ENCODE peak calls at places on chromosomes 16 and 17, in eight cellular contexts. One of them, this sample, is unnamed.
A peak's percentile ranks its signal among the peaks of the same experiment; 100 is the strongest.

GRCh38 chr16:12173121-12173520 is 196.6 kb downstream of the SNX29 start:
- DNase-seq in Peyer's patch: no peak
- DNase-seq in AG04450: no peak
- DNase-seq in A673: no peak
- DNase-seq in SJSA1: no peak
- DNase-seq in psoas muscle: no peak
- DNase-seq in CD4-positive, alpha-beta T cell: no peak
- DNase-seq in CD8-positive, alpha-beta T cell: no peak
- DNase-seq in this sample: no peak

GRCh38 chr17:50693041-50693682 is 14.6 kb downstream of the ANKRD40 start:
- DNase-seq in Peyer's patch: no peak
- DNase-seq in AG04450: no peak
- DNase-seq in A673: no peak
- DNase-seq in SJSA1: no peak
- DNase-seq in psoas muscle: no peak
- DNase-seq in CD4-positive, alpha-beta T cell: no peak
- DNase-seq in CD8-positive, alpha-beta T cell: no peak
- DNase-seq in this sample: no peak

GRCh38 chr17:19578545-19578944 is 44.9 kb downstream of the SLC47A1 start:
- DNase-seq in Peyer's patch: no peak
- DNase-seq in AG04450: no peak
- DNase-seq in A673: peak; percentile 54
- DNase-seq in SJSA1: no peak
- DNase-seq in psoas muscle: no peak
- DNase-seq in CD4-positive, alpha-beta T cell: no peak
- DNase-seq in CD8-positive, alpha-beta T cell: no peak
- DNase-seq in this sample: no peak

GRCh38 chr17:45783593-45784292 is 377 bp upstream of the CRHR1 start:
- DNase-seq in Peyer's patch: no peak
- DNase-seq in AG04450: no peak
- DNase-seq in A673: peak; percentile 33
- DNase-seq in SJSA1: no peak
- DNase-seq in psoas muscle: peak; percentile 41
- DNase-seq in CD4-positive, alpha-beta T cell: no peak
- DNase-seq in CD8-positive, alpha-beta T cell: no peak
- DNase-seq in this sample: no peak

GRCh38 chr17:35725058-35725457 is 6.4 kb upstream of the RASL10B start:
- DNase-seq in Peyer's patch: no peak
- DNase-seq in AG04450: no peak
- DNase-seq in A673: no peak
- DNase-seq in SJSA1: no peak
- DNase-seq in psoas muscle: no peak
- DNase-seq in CD4-positive, alpha-beta T cell: no peak
- DNase-seq in CD8-positive, alpha-beta T cell: no peak
- DNase-seq in this sample: no peak

GRCh38 chr17:73814070-73814469 is 169.8 kb upstream of the SDK2 start:
- DNase-seq in Peyer's patch: no peak
- DNase-seq in AG04450: no peak
- DNase-seq in A673: no peak
- DNase-seq in SJSA1: no peak
- DNase-seq in psoas muscle: no peak
- DNase-seq in CD4-positive, alpha-beta T cell: no peak
- DNase-seq in CD8-positive, alpha-beta T cell: no peak
- DNase-seq in this sample: no peak

GRCh38 chr16:50844840-50845239 is 103.0 kb downstream of the CYLD start:
- DNase-seq in Peyer's patch: no peak
- DNase-seq in AG04450: no peak
- DNase-seq in A673: no peak
- DNase-seq in SJSA1: no peak
- DNase-seq in psoas muscle: no peak
- DNase-seq in CD4-positive, alpha-beta T cell: no peak
- DNase-seq in CD8-positive, alpha-beta T cell: no peak
- DNase-seq in this sample: no peak

GRCh38 chr17:6670999-6671398 is 19.4 kb downstream of the C17orf100 start:
- DNase-seq in Peyer's patch: no peak
- DNase-seq in AG04450: no peak
- DNase-seq in A673: no peak
- DNase-seq in SJSA1: no peak
- DNase-seq in psoas muscle: no peak
- DNase-seq in CD4-positive, alpha-beta T cell: no peak
- DNase-seq in CD8-positive, alpha-beta T cell: no peak
- DNase-seq in this sample: no peak

GRCh38 chr17:71412803-71413202 is 708.0 kb upstream of the SOX9 start:
- DNase-seq in Peyer's patch: no peak
- DNase-seq in AG04450: peak; percentile 94
- DNase-seq in A673: no peak
- DNase-seq in SJSA1: peak; percentile 77
- DNase-seq in psoas muscle: no peak
- DNase-seq in CD4-positive, alpha-beta T cell: no peak
- DNase-seq in CD8-positive, alpha-beta T cell: no peak
- DNase-seq in this sample: no peak

GRCh38 chr17:58965221-58965620 is 141.5 kb downstream of the TRIM37 start:
- DNase-seq in Peyer's patch: no peak
- DNase-seq in AG04450: no peak
- DNase-seq in A673: no peak
- DNase-seq in SJSA1: no peak
- DNase-seq in psoas muscle: no peak
- DNase-seq in CD4-positive, alpha-beta T cell: no peak
- DNase-seq in CD8-positive, alpha-beta T cell: no peak
- DNase-seq in this sample: no peak

GRCh38 chr16:12009462-12009861 is 32.9 kb downstream of the SNX29 start:
- DNase-seq in Peyer's patch: no peak
- DNase-seq in AG04450: no peak
- DNase-seq in A673: no peak
- DNase-seq in SJSA1: no peak
- DNase-seq in psoas muscle: no peak
- DNase-seq in CD4-positive, alpha-beta T cell: peak; percentile 2
- DNase-seq in CD8-positive, alpha-beta T cell: peak; percentile 8
- DNase-seq in this sample: no peak

GRCh38 chr17:15955793-15956541 is 11.0 kb downstream of the ADORA2B start:
- DNase-seq in Peyer's patch: no peak
- DNase-seq in AG04450: no peak
- DNase-seq in A673: no peak
- DNase-seq in SJSA1: no peak
- DNase-seq in psoas muscle: no peak
- DNase-seq in CD4-positive, alpha-beta T cell: no peak
- DNase-seq in CD8-positive, alpha-beta T cell: no peak
- DNase-seq in this sample: no peak

GRCh38 chr16:80971814-80972213 is 34.9 kb downstream of the CMC2 start:
- DNase-seq in Peyer's patch: no peak
- DNase-seq in AG04450: no peak
- DNase-seq in A673: no peak
- DNase-seq in SJSA1: no peak
- DNase-seq in psoas muscle: no peak
- DNase-seq in CD4-positive, alpha-beta T cell: no peak
- DNase-seq in CD8-positive, alpha-beta T cell: no peak
- DNase-seq in this sample: no peak

GRCh38 chr17:47935961-47936360 is 5.4 kb upstream of the PNPO start:
- DNase-seq in Peyer's patch: no peak
- DNase-seq in AG04450: peak; percentile 18
- DNase-seq in A673: peak; percentile 60
- DNase-seq in SJSA1: peak; percentile 81
- DNase-seq in psoas muscle: no peak
- DNase-seq in CD4-positive, alpha-beta T cell: no peak
- DNase-seq in CD8-positive, alpha-beta T cell: no peak
- DNase-seq in this sample: no peak

GRCh38 chr17:60371818-60372510 is 20.0 kb downstream of the USP32 start:
- DNase-seq in Peyer's patch: no peak
- DNase-seq in AG04450: no peak
- DNase-seq in A673: no peak
- DNase-seq in SJSA1: no peak
- DNase-seq in psoas muscle: no peak
- DNase-seq in CD4-positive, alpha-beta T cell: no peak
- DNase-seq in CD8-positive, alpha-beta T cell: no peak
- DNase-seq in this sample: no peak
- H3K27ac ChIP-seq in Peyer's patch: no peak overlapping the region
- H3K27ac ChIP-seq in AG04450: no peak overlapping the region
- H3K27ac ChIP-seq in A673: no peak overlapping the region
- H3K27ac ChIP-seq in SJSA1: no peak overlapping the region
- H3K27ac ChIP-seq in psoas muscle: no peak overlapping the region
- H3K27ac ChIP-seq in CD4-positive, alpha-beta T cell: no peak overlapping the region
- H3K27ac ChIP-seq in CD8-positive, alpha-beta T cell: no peak overlapping the region
- H3K27ac ChIP-seq in this sample: no peak overlapping the region

GRCh38 chr17:39706383-39706782 is 6.5 kb downstream of the ERBB2 start:
- DNase-seq in Peyer's patch: no peak
- DNase-seq in AG04450: no peak
- DNase-seq in A673: no peak
- DNase-seq in SJSA1: no peak
- DNase-seq in psoas muscle: no peak
- DNase-seq in CD4-positive, alpha-beta T cell: no peak
- DNase-seq in CD8-positive, alpha-beta T cell: no peak
- DNase-seq in this sample: no peak

GRCh38 chr17:39709319-39709997 is 9.6 kb downstream of the ERBB2 start:
- DNase-seq in Peyer's patch: no peak
- DNase-seq in AG04450: no peak
- DNase-seq in A673: no peak
- DNase-seq in SJSA1: no peak
- DNase-seq in psoas muscle: no peak
- DNase-seq in CD4-positive, alpha-beta T cell: no peak
- DNase-seq in CD8-positive, alpha-beta T cell: no peak
- DNase-seq in this sample: no peak

GRCh38 chr17:39711851-39712250 is 12.0 kb downstream of the ERBB2 start:
- DNase-seq in Peyer's patch: no peak
- DNase-seq in AG04450: no peak
- DNase-seq in A673: no peak
- DNase-seq in SJSA1: no peak
- DNase-seq in psoas muscle: no peak
- DNase-seq in CD4-positive, alpha-beta T cell: no peak
- DNase-seq in CD8-positive, alpha-beta T cell: no peak
- DNase-seq in this sample: no peak

GRCh38 chr17:39706921-39707337 is 7.1 kb downstream of the ERBB2 start:
- DNase-seq in Peyer's patch: no peak
- DNase-seq in AG04450: no peak
- DNase-seq in A673: no peak
- DNase-seq in SJSA1: no peak
- DNase-seq in psoas muscle: no peak
- DNase-seq in CD4-positive, alpha-beta T cell: no peak
- DNase-seq in CD8-positive, alpha-beta T cell: no peak
- DNase-seq in this sample: no peak

DNA sequence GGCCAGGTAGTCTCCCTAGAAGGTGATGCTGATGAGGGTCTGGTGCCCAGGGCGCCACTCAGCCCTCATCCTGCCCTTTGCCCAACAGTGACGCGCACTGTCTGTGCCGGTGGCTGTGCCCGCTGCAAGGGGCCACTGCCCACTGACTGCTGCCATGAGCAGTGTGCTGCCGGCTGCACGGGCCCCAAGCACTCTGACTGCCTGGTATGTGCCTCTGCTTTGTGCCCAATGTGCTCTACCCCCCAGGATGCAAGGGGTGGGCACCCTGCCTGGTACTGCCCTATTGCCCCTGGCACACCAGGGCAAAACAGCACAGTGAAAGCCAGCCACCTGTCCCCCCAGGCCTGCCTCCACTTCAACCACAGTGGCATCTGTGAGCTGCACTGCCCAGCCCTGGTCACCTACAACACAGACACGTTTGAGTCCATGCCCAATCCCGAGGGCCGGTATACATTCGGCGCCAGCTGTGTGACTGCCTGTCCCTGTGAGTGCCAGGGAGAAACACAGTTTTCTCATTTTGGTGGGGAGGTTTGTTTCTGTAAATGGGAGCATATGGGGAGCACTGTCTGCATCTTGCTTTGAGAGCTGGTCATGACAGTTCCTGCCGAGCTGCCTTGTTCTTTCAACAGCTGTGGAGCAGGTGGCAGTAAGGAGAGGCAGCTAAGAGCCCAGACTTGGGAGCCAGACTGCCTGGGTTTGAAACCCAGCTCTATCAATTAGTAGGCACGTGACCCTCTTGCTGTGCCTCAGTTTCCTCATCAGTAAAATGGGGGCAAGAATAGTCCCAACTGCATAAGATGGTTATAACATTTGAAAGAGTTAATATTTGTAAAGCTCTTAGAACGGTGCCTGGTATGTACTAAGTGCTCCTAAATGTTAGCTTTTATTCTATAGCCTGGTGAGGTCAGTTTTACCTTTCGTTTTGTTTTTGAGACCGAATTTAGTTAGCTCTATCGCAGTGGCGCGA is 10.4 kb downstream of the ERBB2 start:
- DNase-seq in Peyer's patch: no peak
- DNase-seq in AG04450: no peak
- DNase-seq in A673: no peak
- DNase-seq in SJSA1: no peak
- DNase-seq in psoas muscle: no peak
- DNase-seq in CD4-positive, alpha-beta T cell: no peak
- DNase-seq in CD8-positive, alpha-beta T cell: no peak
- DNase-seq in this sample: no peak
- H3K27ac ChIP-seq in Peyer's patch: no peak overlapping the region
- H3K27ac ChIP-seq in AG04450: no peak overlapping the region
- H3K27ac ChIP-seq in A673: no peak overlapping the region
- H3K27ac ChIP-seq in SJSA1: no peak overlapping the region
- H3K27ac ChIP-seq in psoas muscle: no peak overlapping the region
- H3K27ac ChIP-seq in CD4-positive, alpha-beta T cell: no peak overlapping the region
- H3K27ac ChIP-seq in CD8-positive, alpha-beta T cell: no peak overlapping the region
- H3K27ac ChIP-seq in this sample: no peak overlapping the region

DNA sequence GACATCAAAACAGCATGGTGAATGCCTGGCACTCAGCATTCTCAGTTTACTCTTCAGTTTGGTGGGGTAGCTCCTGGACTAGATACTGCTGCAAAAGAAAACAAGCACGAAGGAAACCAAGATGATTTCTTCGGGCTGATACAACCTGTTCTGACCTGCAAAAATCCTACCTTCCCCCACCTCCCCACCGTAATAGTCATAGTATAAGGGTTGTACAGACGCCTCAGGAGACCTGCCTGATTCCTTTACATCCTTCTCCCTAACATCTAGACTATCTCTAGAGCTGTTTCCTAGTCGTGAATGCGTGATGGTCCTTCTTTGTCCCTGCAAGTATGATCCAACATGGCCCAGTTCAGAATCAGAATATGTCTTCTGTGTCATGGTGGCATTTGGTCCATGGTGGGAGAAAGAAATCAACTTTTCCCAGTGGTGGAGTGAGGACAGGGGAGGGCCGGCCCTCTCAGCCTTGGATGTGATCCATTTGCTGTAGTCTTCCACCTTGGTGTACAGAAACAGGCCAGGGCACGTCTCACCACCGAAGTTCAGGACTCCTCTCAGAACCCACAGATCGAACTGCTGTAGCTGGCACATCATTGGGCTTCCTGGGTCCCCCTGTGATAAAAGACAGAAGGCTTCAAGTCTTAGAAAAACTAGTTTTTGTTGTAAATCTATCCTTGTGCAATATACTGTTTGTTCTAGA is 14.5 kb downstream of the PRSS54 start:
- DNase-seq in Peyer's patch: no peak
- DNase-seq in AG04450: no peak
- DNase-seq in A673: no peak
- DNase-seq in SJSA1: no peak
- DNase-seq in psoas muscle: no peak
- DNase-seq in CD4-positive, alpha-beta T cell: no peak
- DNase-seq in CD8-positive, alpha-beta T cell: no peak
- DNase-seq in this sample: no peak
- H3K27ac ChIP-seq in Peyer's patch: no peak overlapping the region
- H3K27ac ChIP-seq in AG04450: no peak overlapping the region
- H3K27ac ChIP-seq in A673: peak overlapping the region; percentile 31
- H3K27ac ChIP-seq in SJSA1: no peak overlapping the region
- H3K27ac ChIP-seq in psoas muscle: no peak overlapping the region
- H3K27ac ChIP-seq in CD4-positive, alpha-beta T cell: no peak overlapping the region
- H3K27ac ChIP-seq in CD8-positive, alpha-beta T cell: no peak overlapping the region
- H3K27ac ChIP-seq in this sample: no peak overlapping the region

DNA sequence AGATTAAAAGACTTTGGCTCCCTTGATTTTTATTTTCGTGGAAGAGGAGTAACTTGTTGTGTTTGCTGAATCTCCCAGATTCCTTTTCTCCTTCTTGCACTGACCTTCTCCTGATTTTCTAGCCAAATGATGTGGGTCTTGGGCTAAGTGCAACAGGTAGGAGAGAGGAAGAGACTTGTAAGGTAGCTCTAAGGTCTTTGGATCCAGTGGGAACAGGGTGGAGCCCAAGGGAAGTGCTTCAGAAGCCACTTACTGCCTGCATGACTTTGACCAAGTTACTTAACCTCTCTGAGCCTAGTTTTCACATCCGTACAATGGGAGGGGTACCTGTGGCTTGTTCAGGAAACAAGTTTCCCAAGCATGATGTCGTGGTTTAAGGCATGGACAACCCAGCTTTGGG is 111.3 kb upstream of the IRX3 start:
- DNase-seq in Peyer's patch: no peak
- DNase-seq in AG04450: no peak
- DNase-seq in A673: no peak
- DNase-seq in SJSA1: no peak
- DNase-seq in psoas muscle: no peak
- DNase-seq in CD4-positive, alpha-beta T cell: no peak
- DNase-seq in CD8-positive, alpha-beta T cell: no peak
- DNase-seq in this sample: no peak
- H3K27ac ChIP-seq in Peyer's patch: no peak overlapping the region
- H3K27ac ChIP-seq in AG04450: no peak overlapping the region
- H3K27ac ChIP-seq in A673: no peak overlapping the region
- H3K27ac ChIP-seq in SJSA1: peak overlapping the region; percentile 75
- H3K27ac ChIP-seq in psoas muscle: no peak overlapping the region
- H3K27ac ChIP-seq in CD4-positive, alpha-beta T cell: no peak overlapping the region
- H3K27ac ChIP-seq in CD8-positive, alpha-beta T cell: no peak overlapping the region
- H3K27ac ChIP-seq in this sample: no peak overlapping the region